ENCODE peak calls at places on chromosome 9, in seven cellular contexts. One of them, this sample, is unnamed.

GRCh38 chr9:26261503-26262330 is 583.5 kb upstream of the TUSC1 start:
- DNase-seq in mammary epithelial cell: peak; percentile 64
- DNase-seq in uterus: no peak
- DNase-seq in hepatocyte: peak; percentile 45
- DNase-seq in upper lobe of left lung: no peak
- DNase-seq in tibial nerve: no peak
- DNase-seq in breast epithelium: no peak
- DNase-seq in this sample: no peak

GRCh38 chr9:87612536-87612935 is 113.4 kb upstream of the CTSL start:
- DNase-seq in mammary epithelial cell: no peak
- DNase-seq in uterus: no peak
- DNase-seq in hepatocyte: no peak
- DNase-seq in upper lobe of left lung: no peak
- DNase-seq in tibial nerve: no peak
- DNase-seq in breast epithelium: no peak
- DNase-seq in this sample: no peak

GRCh38 chr9:18947772-18948391 is 85.1 kb downstream of the SAXO1 start:
- DNase-seq in mammary epithelial cell: no peak
- DNase-seq in uterus: no peak
- DNase-seq in hepatocyte: peak; percentile 38
- DNase-seq in upper lobe of left lung: no peak
- DNase-seq in tibial nerve: no peak
- DNase-seq in breast epithelium: no peak
- DNase-seq in this sample: no peak

GRCh38 chr9:125374443-125375309 is 113.0 kb downstream of the GAPVD1 start:
- DNase-seq in mammary epithelial cell: peak; percentile 37
- DNase-seq in uterus: peak; percentile 55
- DNase-seq in hepatocyte: peak; percentile 85
- DNase-seq in upper lobe of left lung: peak; percentile 84
- DNase-seq in tibial nerve: peak; percentile 24
- DNase-seq in breast epithelium: peak; percentile 67
- DNase-seq in this sample: peak; percentile 74

GRCh38 chr9:23851024-23851629 is 25.1 kb upstream of the ELAVL2 start:
- DNase-seq in mammary epithelial cell: peak; percentile 63
- DNase-seq in uterus: no peak
- DNase-seq in hepatocyte: peak; percentile 52
- DNase-seq in upper lobe of left lung: peak; percentile 85
- DNase-seq in tibial nerve: no peak
- DNase-seq in breast epithelium: peak; percentile 52
- DNase-seq in this sample: no peak

GRCh38 chr9:100589582-100589981 is 11.7 kb downstream of the CAVIN4 start:
- DNase-seq in mammary epithelial cell: peak; percentile 37
- DNase-seq in uterus: no peak
- DNase-seq in hepatocyte: no peak
- DNase-seq in upper lobe of left lung: no peak
- DNase-seq in tibial nerve: no peak
- DNase-seq in breast epithelium: no peak
- DNase-seq in this sample: no peak

GRCh38 chr9:68708089-68708488 is 3.0 kb downstream of the PIP5K1B start:
- DNase-seq in mammary epithelial cell: no peak
- DNase-seq in uterus: no peak
- DNase-seq in hepatocyte: no peak
- DNase-seq in upper lobe of left lung: no peak
- DNase-seq in tibial nerve: no peak
- DNase-seq in breast epithelium: no peak
- DNase-seq in this sample: no peak

GRCh38 chr9:90142580-90142979 is 500.0 kb downstream of the DIRAS2 start:
- DNase-seq in mammary epithelial cell: peak; percentile 35
- DNase-seq in uterus: no peak
- DNase-seq in hepatocyte: peak; percentile 82
- DNase-seq in upper lobe of left lung: no peak
- DNase-seq in tibial nerve: peak; percentile 68
- DNase-seq in breast epithelium: no peak
- DNase-seq in this sample: peak; percentile 76

GRCh38 chr9:6184749-6185645 is 30.6 kb upstream of the IL33 start:
- DNase-seq in mammary epithelial cell: no peak
- DNase-seq in uterus: peak; percentile 19
- DNase-seq in hepatocyte: peak; percentile 19
- DNase-seq in upper lobe of left lung: no peak
- DNase-seq in tibial nerve: peak; percentile 41
- DNase-seq in breast epithelium: no peak
- DNase-seq in this sample: no peak

GRCh38 chr9:131259916-131260597 is 16.3 kb downstream of the FAM78A start:
- DNase-seq in mammary epithelial cell: no peak
- DNase-seq in uterus: no peak
- DNase-seq in hepatocyte: no peak
- DNase-seq in upper lobe of left lung: no peak
- DNase-seq in tibial nerve: no peak
- DNase-seq in breast epithelium: no peak
- DNase-seq in this sample: no peak

GRCh38 chr9:36817160-36817834 is 216.8 kb downstream of the PAX5 start:
- DNase-seq in mammary epithelial cell: no peak
- DNase-seq in uterus: no peak
- DNase-seq in hepatocyte: no peak
- DNase-seq in upper lobe of left lung: no peak
- DNase-seq in tibial nerve: no peak
- DNase-seq in breast epithelium: no peak
- DNase-seq in this sample: no peak

GRCh38 chr9:72635197-72635596 is 113.8 kb downstream of the TMC1 start:
- DNase-seq in mammary epithelial cell: no peak
- DNase-seq in uterus: no peak
- DNase-seq in hepatocyte: no peak
- DNase-seq in upper lobe of left lung: no peak
- DNase-seq in tibial nerve: no peak
- DNase-seq in breast epithelium: no peak
- DNase-seq in this sample: peak; percentile 45

GRCh38 chr9:95570150-95570549 is 53.4 kb upstream of the PTCH1 start:
- DNase-seq in mammary epithelial cell: no peak
- DNase-seq in uterus: no peak
- DNase-seq in hepatocyte: no peak
- DNase-seq in upper lobe of left lung: no peak
- DNase-seq in tibial nerve: no peak
- DNase-seq in breast epithelium: no peak
- DNase-seq in this sample: no peak

GRCh38 chr9:12681620-12682019 is 11.6 kb upstream of the TYRP1 start:
- DNase-seq in mammary epithelial cell: peak; percentile 18
- DNase-seq in uterus: no peak
- DNase-seq in hepatocyte: no peak
- DNase-seq in upper lobe of left lung: no peak
- DNase-seq in tibial nerve: no peak
- DNase-seq in breast epithelium: no peak
- DNase-seq in this sample: no peak

GRCh38 chr9:4826417-4827166 is 33.8 kb downstream of the RCL1 start:
- DNase-seq in mammary epithelial cell: no peak
- DNase-seq in uterus: no peak
- DNase-seq in hepatocyte: no peak
- DNase-seq in upper lobe of left lung: no peak
- DNase-seq in tibial nerve: no peak
- DNase-seq in breast epithelium: no peak
- DNase-seq in this sample: no peak

GRCh38 chr9:77846957-77847574 is 184.5 kb downstream of the GNAQ start:
- DNase-seq in mammary epithelial cell: peak; percentile 22
- DNase-seq in uterus: no peak
- DNase-seq in hepatocyte: no peak
- DNase-seq in upper lobe of left lung: no peak
- DNase-seq in tibial nerve: no peak
- DNase-seq in breast epithelium: no peak
- DNase-seq in this sample: no peak

GRCh38 chr9:89185980-89186379 is 7.4 kb upstream of the SHC3 start:
- DNase-seq in mammary epithelial cell: no peak
- DNase-seq in uterus: no peak
- DNase-seq in hepatocyte: peak; percentile 59
- DNase-seq in upper lobe of left lung: no peak
- DNase-seq in tibial nerve: no peak
- DNase-seq in breast epithelium: no peak
- DNase-seq in this sample: no peak

GRCh38 chr9:87957839-87958238 is 16.5 kb downstream of the CDK20 start:
- DNase-seq in mammary epithelial cell: no peak
- DNase-seq in uterus: no peak
- DNase-seq in hepatocyte: no peak
- DNase-seq in upper lobe of left lung: no peak
- DNase-seq in tibial nerve: no peak
- DNase-seq in breast epithelium: no peak
- DNase-seq in this sample: peak; percentile 24

GRCh38 chr9:122808141-122808540 is 8.2 kb downstream of the OR1K1 start:
- DNase-seq in mammary epithelial cell: no peak
- DNase-seq in uterus: no peak
- DNase-seq in hepatocyte: no peak
- DNase-seq in upper lobe of left lung: no peak
- DNase-seq in tibial nerve: no peak
- DNase-seq in breast epithelium: no peak
- DNase-seq in this sample: no peak

GRCh38 chr9:445033-445432 is 230.4 kb downstream of the DOCK8 start:
- DNase-seq in mammary epithelial cell: no peak
- DNase-seq in uterus: no peak
- DNase-seq in hepatocyte: peak; percentile 57
- DNase-seq in upper lobe of left lung: no peak
- DNase-seq in tibial nerve: no peak
- DNase-seq in breast epithelium: no peak
- DNase-seq in this sample: no peak

GRCh38 chr9:86340356-86341006 is 13.7 kb downstream of the TUT7 start:
- DNase-seq in mammary epithelial cell: no peak
- DNase-seq in uterus: no peak
- DNase-seq in hepatocyte: no peak
- DNase-seq in upper lobe of left lung: no peak
- DNase-seq in tibial nerve: no peak
- DNase-seq in breast epithelium: no peak
- DNase-seq in this sample: no peak

GRCh38 chr9:131439224-131439623 is 45.3 kb downstream of the PRRC2B start:
- DNase-seq in mammary epithelial cell: no peak
- DNase-seq in uterus: no peak
- DNase-seq in hepatocyte: no peak
- DNase-seq in upper lobe of left lung: no peak
- DNase-seq in tibial nerve: no peak
- DNase-seq in breast epithelium: peak; percentile 20
- DNase-seq in this sample: no peak

GRCh38 chr9:138116521-138116920 is 238.9 kb downstream of the CACNA1B start:
- DNase-seq in mammary epithelial cell: no peak
- DNase-seq in uterus: no peak
- DNase-seq in hepatocyte: no peak
- DNase-seq in upper lobe of left lung: peak; percentile 33
- DNase-seq in tibial nerve: no peak
- DNase-seq in breast epithelium: no peak
- DNase-seq in this sample: no peak

GRCh38 chr9:14702200-14702599 is 9.0 kb upstream of the ZDHHC21 start:
- DNase-seq in mammary epithelial cell: no peak
- DNase-seq in uterus: no peak
- DNase-seq in hepatocyte: no peak
- DNase-seq in upper lobe of left lung: no peak
- DNase-seq in tibial nerve: no peak
- DNase-seq in breast epithelium: no peak
- DNase-seq in this sample: no peak

GRCh38 chr9:134867917-134868750 is 12.5 kb upstream of the FCN2 start:
- DNase-seq in mammary epithelial cell: no peak
- DNase-seq in uterus: peak; percentile 6
- DNase-seq in hepatocyte: no peak
- DNase-seq in upper lobe of left lung: peak; percentile 47
- DNase-seq in tibial nerve: no peak
- DNase-seq in breast epithelium: peak; percentile 47
- DNase-seq in this sample: no peak

GRCh38 chr9:100505564-100506159 is 32.7 kb downstream of the TMEFF1 start:
- DNase-seq in mammary epithelial cell: peak; percentile 44
- DNase-seq in uterus: no peak
- DNase-seq in hepatocyte: peak; percentile 62
- DNase-seq in upper lobe of left lung: no peak
- DNase-seq in tibial nerve: peak; percentile 33
- DNase-seq in breast epithelium: no peak
- DNase-seq in this sample: peak; percentile 89

GRCh38 chr9:68493953-68494541 is 46.6 kb downstream of the TMEM252 start:
- DNase-seq in mammary epithelial cell: no peak
- DNase-seq in uterus: no peak
- DNase-seq in hepatocyte: no peak
- DNase-seq in upper lobe of left lung: no peak
- DNase-seq in tibial nerve: no peak
- DNase-seq in breast epithelium: no peak
- DNase-seq in this sample: no peak

DNA sequence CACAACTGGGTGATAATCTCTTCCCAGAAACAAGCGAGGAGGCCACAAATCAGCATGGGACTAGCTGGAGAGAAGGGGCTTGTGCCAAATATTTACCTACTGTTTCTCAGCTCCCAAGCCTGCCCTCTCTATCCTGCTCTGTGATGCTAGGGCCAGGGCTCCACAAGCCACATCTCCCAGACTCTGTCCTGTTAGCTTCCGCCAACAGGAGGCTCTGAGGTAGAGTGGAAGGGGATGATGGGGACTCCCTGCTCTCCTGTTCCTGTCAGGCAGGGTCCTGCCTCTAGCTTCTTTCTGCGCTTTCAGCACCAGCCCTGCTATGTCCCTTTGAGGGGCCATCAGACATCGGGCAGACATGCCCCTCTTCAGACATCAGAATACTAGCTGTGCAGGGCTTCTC is 160.8 kb upstream of the TBC1D2 start:
- DNase-seq in mammary epithelial cell: no peak
- DNase-seq in uterus: no peak
- DNase-seq in hepatocyte: no peak
- DNase-seq in upper lobe of left lung: no peak
- DNase-seq in tibial nerve: no peak
- DNase-seq in breast epithelium: no peak
- DNase-seq in this sample: no peak
- TF ChIP-seq CTCF in mammary epithelial cell: no peak
- TF ChIP-seq CTCF in uterus: no peak
- TF ChIP-seq CTCF in hepatocyte: no peak
- TF ChIP-seq CTCF in upper lobe of left lung: no peak
- TF ChIP-seq CTCF in tibial nerve: no peak
- TF ChIP-seq CTCF in breast epithelium: no peak
- TF ChIP-seq CTCF in this sample: no peak

GRCh38 chr9:108850293-108850897 is 5.4 kb downstream of the ACTL7B start:
- DNase-seq in mammary epithelial cell: peak; percentile 37
- DNase-seq in uterus: no peak
- DNase-seq in hepatocyte: peak; percentile 37
- DNase-seq in upper lobe of left lung: no peak
- DNase-seq in tibial nerve: no peak
- DNase-seq in breast epithelium: no peak
- DNase-seq in this sample: no peak
- TF ChIP-seq CTCF in mammary epithelial cell: peak; percentile 76
- TF ChIP-seq CTCF in uterus: no peak
- TF ChIP-seq CTCF in hepatocyte: peak; percentile 52
- TF ChIP-seq CTCF in upper lobe of left lung: peak; percentile 24
- TF ChIP-seq CTCF in tibial nerve: no peak
- TF ChIP-seq CTCF in breast epithelium: no peak
- TF ChIP-seq CTCF in this sample: no peak

DNA sequence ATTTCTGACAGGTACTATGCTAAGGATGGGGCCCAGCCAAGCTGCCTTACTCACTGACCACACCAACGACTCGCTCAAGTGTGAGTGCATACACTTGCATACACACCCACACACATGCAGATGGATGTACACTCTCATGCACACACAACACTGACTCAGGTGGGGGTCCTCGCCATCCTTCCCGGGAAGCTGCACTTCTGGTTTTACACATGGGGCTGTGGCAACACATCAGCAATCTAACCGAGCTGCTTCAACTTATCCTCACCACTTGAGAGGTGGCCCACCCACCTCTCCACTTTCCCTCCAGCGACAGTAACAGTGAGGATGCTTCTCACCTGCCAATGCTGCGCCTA is 67.2 kb upstream of the SLC25A51 start:
- DNase-seq in mammary epithelial cell: peak; percentile 48
- DNase-seq in uterus: no peak
- DNase-seq in hepatocyte: no peak
- DNase-seq in upper lobe of left lung: no peak
- DNase-seq in tibial nerve: no peak
- DNase-seq in breast epithelium: no peak
- DNase-seq in this sample: peak; percentile 18
- TF ChIP-seq CTCF in mammary epithelial cell: no peak
- TF ChIP-seq CTCF in uterus: no peak
- TF ChIP-seq CTCF in hepatocyte: no peak
- TF ChIP-seq CTCF in upper lobe of left lung: no peak
- TF ChIP-seq CTCF in tibial nerve: no peak
- TF ChIP-seq CTCF in breast epithelium: no peak
- TF ChIP-seq CTCF in this sample: no peak

GRCh38 chr9:113428062-113428600 is 17.6 kb downstream of the C9orf43 start:
- DNase-seq in mammary epithelial cell: no peak
- DNase-seq in uterus: no peak
- DNase-seq in hepatocyte: no peak
- DNase-seq in upper lobe of left lung: no peak
- DNase-seq in tibial nerve: no peak
- DNase-seq in breast epithelium: no peak
- DNase-seq in this sample: no peak
- TF ChIP-seq CTCF in mammary epithelial cell: no peak
- TF ChIP-seq CTCF in uterus: no peak
- TF ChIP-seq CTCF in hepatocyte: no peak
- TF ChIP-seq CTCF in upper lobe of left lung: no peak
- TF ChIP-seq CTCF in tibial nerve: no peak
- TF ChIP-seq CTCF in breast epithelium: no peak
- TF ChIP-seq CTCF in this sample: no peak

This sample was measured in activated CD8-positive, alpha-beta T cell treated with anti-CD3 and anti-CD28 coated beads for 36 hours.